ENCODE peak calls at places on chromosome 3, in four cellular contexts. One of them, this sample, is unnamed.

GRCh38 chr3:97872209-97873042 is 50.6 kb downstream of the CRYBG3 start:
- DNase-seq in SK-N-SH: peak; percentile 19
- DNase-seq in K562: no peak
- DNase-seq in HepG2: no peak
- DNase-seq in this sample: no peak

GRCh38 chr3:123090700-123091585 is 24.1 kb downstream of the PDIA5 start:
- DNase-seq in SK-N-SH: no peak
- DNase-seq in K562: no peak
- DNase-seq in HepG2: no peak
- DNase-seq in this sample: no peak

GRCh38 chr3:76369170-76369569 is 583.8 kb upstream of the ZNF717 start:
- DNase-seq in SK-N-SH: no peak
- DNase-seq in K562: no peak
- DNase-seq in HepG2: no peak
- DNase-seq in this sample: no peak

GRCh38 chr3:46987485-46988401 is 8.3 kb downstream of the NBEAL2 start:
- DNase-seq in SK-N-SH: no peak
- DNase-seq in K562: peak; percentile 99
- DNase-seq in HepG2: no peak
- DNase-seq in this sample: no peak

GRCh38 chr3:34364345-34364744 is 565.9 kb downstream of the PDCD6IP start:
- DNase-seq in SK-N-SH: no peak
- DNase-seq in K562: no peak
- DNase-seq in HepG2: no peak
- DNase-seq in this sample: no peak

GRCh38 chr3:8663177-8664061 is 18.8 kb upstream of the SSUH2 start:
- DNase-seq in SK-N-SH: peak; percentile 65
- DNase-seq in K562: peak; percentile 91
- DNase-seq in HepG2: peak; percentile 95
- DNase-seq in this sample: peak; percentile 71

GRCh38 chr3:168533600-168533999 is 437.9 kb upstream of the GOLIM4 start:
- DNase-seq in SK-N-SH: no peak
- DNase-seq in K562: no peak
- DNase-seq in HepG2: no peak
- DNase-seq in this sample: no peak

GRCh38 chr3:119579366-119580147 is at the start of gene ADPRH:
- DNase-seq in SK-N-SH: peak; percentile 77
- DNase-seq in K562: peak; percentile 74
- DNase-seq in HepG2: no peak
- DNase-seq in this sample: peak; percentile 27

GRCh38 chr3:108620250-108620649 is 30.7 kb downstream of the DZIP3 start:
- DNase-seq in SK-N-SH: peak; percentile 3
- DNase-seq in K562: no peak
- DNase-seq in HepG2: no peak
- DNase-seq in this sample: no peak

GRCh38 chr3:38038447-38038911 is 529 bp upstream of the DLEC1 start:
- DNase-seq in SK-N-SH: no peak
- DNase-seq in K562: no peak
- DNase-seq in HepG2: no peak
- DNase-seq in this sample: no peak

GRCh38 chr3:67940200-67940952 is 286.0 kb upstream of the SUCLG2 start:
- DNase-seq in SK-N-SH: no peak
- DNase-seq in K562: no peak
- DNase-seq in HepG2: no peak
- DNase-seq in this sample: no peak

GRCh38 chr3:44056446-44057240 is 185.0 kb upstream of the TOPAZ1 start:
- DNase-seq in SK-N-SH: no peak
- DNase-seq in K562: no peak
- DNase-seq in HepG2: no peak
- DNase-seq in this sample: no peak

GRCh38 chr3:107928084-107928445 is 162.8 kb downstream of the CD47 start:
- DNase-seq in SK-N-SH: peak; percentile 49
- DNase-seq in K562: no peak
- DNase-seq in HepG2: no peak
- DNase-seq in this sample: no peak

GRCh38 chr3:1591327-1592028 is 498.7 kb downstream of the CNTN6 start:
- DNase-seq in SK-N-SH: no peak
- DNase-seq in K562: no peak
- DNase-seq in HepG2: no peak
- DNase-seq in this sample: no peak

GRCh38 chr3:33128706-33129105 is 14.9 kb downstream of the CRTAP start:
- DNase-seq in SK-N-SH: no peak
- DNase-seq in K562: no peak
- DNase-seq in HepG2: no peak
- DNase-seq in this sample: no peak

GRCh38 chr3:161233557-161233956 is 12.4 kb downstream of the NMD3 start:
- DNase-seq in SK-N-SH: no peak
- DNase-seq in K562: no peak
- DNase-seq in HepG2: no peak
- DNase-seq in this sample: no peak

DNA sequence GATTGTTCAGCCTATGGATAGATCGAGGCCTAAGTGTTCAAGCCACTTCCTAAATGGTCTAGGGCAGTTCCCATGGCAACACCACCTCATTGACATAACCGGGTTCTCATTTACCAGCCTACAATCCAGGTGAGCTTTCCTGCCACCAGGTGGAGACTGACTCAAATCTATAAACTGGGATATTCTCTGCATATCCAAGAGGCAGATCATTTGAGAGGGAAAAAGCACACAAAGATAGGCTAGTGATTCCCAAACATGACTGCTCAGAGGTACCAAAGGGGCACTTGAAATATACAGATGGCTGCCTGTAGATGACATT is 141.3 kb upstream of the PROK2 start:
- DNase-seq in SK-N-SH: peak; percentile 45
- DNase-seq in K562: peak; percentile 12
- DNase-seq in HepG2: peak; percentile 39
- DNase-seq in this sample: peak; percentile 65
- TF ChIP-seq ELF1 in SK-N-SH: no peak
- TF ChIP-seq ELF1 in K562: no peak
- TF ChIP-seq ELF1 in HepG2: no peak
- TF ChIP-seq ELF1 in this sample: no peak

DNA sequence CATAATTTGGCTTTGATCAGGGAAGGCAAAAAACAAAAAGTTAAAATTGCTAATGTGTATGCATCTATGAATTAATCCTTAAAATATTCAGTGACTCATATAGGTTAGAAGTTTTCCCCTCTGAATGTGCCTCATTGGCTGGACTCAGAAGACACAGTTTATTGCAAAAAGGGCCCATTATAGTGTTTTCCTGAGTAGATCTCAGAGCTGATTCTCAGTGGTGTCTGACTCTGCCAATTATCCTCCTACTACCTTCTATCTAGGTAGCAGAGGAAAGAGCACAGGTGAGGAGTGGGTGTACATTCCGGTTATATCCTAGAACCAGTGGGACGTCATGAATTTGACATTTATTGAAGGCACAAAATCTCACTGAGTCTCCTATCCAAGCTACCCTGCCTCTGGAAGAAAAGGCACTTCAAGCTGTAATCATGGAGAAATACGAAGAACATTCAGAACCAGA is 952.1 kb downstream of the TUSC7 start:
- DNase-seq in SK-N-SH: no peak
- DNase-seq in K562: no peak
- DNase-seq in HepG2: no peak
- DNase-seq in this sample: no peak
- TF ChIP-seq ELF1 in SK-N-SH: no peak
- TF ChIP-seq ELF1 in K562: no peak
- TF ChIP-seq ELF1 in HepG2: no peak
- TF ChIP-seq ELF1 in this sample: no peak

DNA sequence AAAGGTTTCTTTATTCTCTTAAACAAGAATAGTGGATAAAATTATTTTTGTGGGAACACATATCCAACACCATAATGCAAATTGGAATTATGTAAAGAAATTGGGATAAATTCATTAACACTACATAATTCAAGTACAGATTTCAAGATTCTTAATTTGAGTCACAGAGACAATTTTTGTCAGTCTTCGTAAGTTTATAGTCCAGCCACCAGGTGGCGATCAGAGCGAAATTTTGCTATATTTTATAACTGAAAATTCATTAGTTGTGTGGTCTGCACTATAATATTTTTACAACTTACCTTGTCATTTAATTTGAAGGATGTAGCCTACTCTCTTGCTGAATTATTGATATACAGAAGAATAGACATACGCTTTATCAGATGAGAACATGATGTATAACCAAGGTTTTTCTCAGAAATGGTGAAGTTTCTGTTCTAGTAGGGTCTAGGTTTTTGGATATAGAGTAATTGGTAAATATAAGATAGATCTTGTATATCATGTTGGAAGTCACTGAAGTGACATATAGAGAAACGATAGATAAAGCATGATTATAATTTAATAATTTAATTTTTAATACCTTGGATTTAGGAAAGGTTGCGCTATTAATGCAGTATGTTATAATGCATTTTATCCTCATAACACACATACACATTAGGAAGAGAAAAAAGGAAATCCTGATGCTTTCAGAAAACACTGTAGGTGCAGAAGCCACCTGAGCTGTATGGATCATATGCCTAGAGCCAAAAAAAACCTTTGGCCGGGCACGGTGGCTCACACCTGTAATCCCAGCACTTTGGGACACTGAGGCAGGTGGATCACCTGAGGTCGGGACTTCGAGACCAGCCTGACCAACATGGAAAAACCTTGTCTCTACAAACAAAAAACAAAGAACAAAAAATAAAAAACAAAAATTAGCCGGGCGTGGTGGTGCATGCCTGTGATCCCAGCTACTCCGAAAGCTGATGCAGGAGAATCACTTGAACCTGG is 31.7 kb downstream of the PLSCR4 start:
- DNase-seq in SK-N-SH: peak; percentile 24
- DNase-seq in K562: peak; percentile 8
- DNase-seq in HepG2: peak; percentile 6
- DNase-seq in this sample: no peak
- TF ChIP-seq ELF1 in SK-N-SH: no peak
- TF ChIP-seq ELF1 in K562: no peak
- TF ChIP-seq ELF1 in HepG2: no peak
- TF ChIP-seq ELF1 in this sample: no peak

DNA sequence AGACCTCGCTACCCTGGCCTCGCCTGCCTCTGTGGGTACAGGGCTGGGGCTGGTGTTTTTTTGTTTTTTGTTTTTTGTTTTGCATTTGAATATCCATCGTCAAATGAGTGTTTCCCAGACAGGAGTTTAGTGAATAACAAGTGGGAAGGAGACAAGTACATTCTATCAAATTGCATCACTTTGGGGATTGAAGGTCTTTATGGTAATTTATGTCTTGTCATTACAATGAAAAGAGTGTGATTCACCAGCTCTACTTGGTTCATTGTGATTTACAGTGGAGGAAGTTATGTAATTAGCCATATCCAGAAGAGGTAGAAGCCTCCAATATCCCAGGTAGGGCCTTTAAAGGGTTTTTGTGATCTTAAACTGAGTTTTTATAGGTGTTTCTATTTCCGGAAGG is 161.0 kb upstream of the UBE2E1 start:
- DNase-seq in SK-N-SH: no peak
- DNase-seq in K562: no peak
- DNase-seq in HepG2: no peak
- DNase-seq in this sample: no peak
- TF ChIP-seq ELF1 in SK-N-SH: no peak
- TF ChIP-seq ELF1 in K562: no peak
- TF ChIP-seq ELF1 in HepG2: no peak
- TF ChIP-seq ELF1 in this sample: no peak

GRCh38 chr3:182711853-182712252 is 81.5 kb upstream of the ATP11B start:
- DNase-seq in SK-N-SH: no peak
- DNase-seq in K562: no peak
- DNase-seq in HepG2: no peak
- DNase-seq in this sample: no peak

GRCh38 chr3:182711261-182711683 is 82.0 kb upstream of the ATP11B start:
- DNase-seq in SK-N-SH: no peak
- DNase-seq in K562: no peak
- DNase-seq in HepG2: peak; percentile 59
- DNase-seq in this sample: no peak

GRCh38 chr3:182716114-182716688 is 77.1 kb upstream of the ATP11B start:
- DNase-seq in SK-N-SH: no peak
- DNase-seq in K562: peak; percentile 56
- DNase-seq in HepG2: no peak
- DNase-seq in this sample: no peak

GRCh38 chr3:182715006-182715405 is 78.3 kb upstream of the ATP11B start:
- DNase-seq in SK-N-SH: no peak
- DNase-seq in K562: peak; percentile 41
- DNase-seq in HepG2: no peak
- DNase-seq in this sample: no peak

DNA sequence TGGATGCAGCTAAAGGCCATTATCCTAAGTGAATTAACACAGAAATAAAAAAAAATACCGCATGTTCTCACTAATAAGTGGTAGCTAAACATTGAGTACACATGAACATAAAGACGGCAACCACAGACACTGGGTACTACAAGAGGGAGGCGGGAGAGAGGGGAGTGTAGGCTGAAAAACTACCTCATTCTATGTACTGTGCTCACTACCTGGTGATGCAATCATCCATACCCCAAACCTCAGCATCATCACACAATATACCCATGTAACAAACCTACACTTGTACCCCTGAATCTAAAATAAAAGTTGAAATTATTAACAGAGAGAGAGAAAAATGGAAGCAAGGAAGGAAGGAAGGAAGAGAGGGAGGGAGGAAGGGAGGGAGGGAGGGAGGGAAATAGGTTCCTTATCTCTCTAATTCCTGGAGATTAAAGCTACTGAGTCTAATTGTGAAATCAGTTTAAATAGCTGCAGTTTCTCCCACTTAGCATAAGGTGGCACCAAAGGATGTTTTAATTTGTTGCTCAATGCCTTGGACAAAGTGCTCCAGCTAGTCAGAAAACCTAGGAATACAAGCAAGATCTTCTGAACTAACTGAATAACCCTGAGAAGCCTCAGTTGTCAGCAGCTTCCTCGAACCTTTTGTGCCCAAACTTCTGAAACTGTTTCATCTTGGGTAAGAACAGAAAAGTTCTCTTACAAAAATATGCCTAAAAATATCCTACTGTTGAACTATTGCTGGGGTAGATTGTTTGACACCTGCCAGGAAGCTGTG is 79.4 kb upstream of the ATP11B start:
- DNase-seq in SK-N-SH: peak; percentile 62
- DNase-seq in K562: peak; percentile 62
- DNase-seq in HepG2: peak; percentile 58
- DNase-seq in this sample: peak; percentile 60
- TF ChIP-seq ELF1 in SK-N-SH: no peak
- TF ChIP-seq ELF1 in K562: no peak
- TF ChIP-seq ELF1 in HepG2: no peak
- TF ChIP-seq ELF1 in this sample: no peak

This sample was measured in HCT116.